ENCODE peak calls at places on chromosomes 13 and 19, in eight cellular contexts. B is DND-41, N is neural progenitor cell, H is PC-9, E is GM23338, A is fibroblast of lung, P is A673, I is K562. S is an unnamed sample.
A peak's percentile ranks its signal among the peaks of the same experiment; 100 is the strongest.

GRCh38 chr19:20503536-20503935 is 62.0 kb downstream of the ZNF737 start:
- DNase-seq in B (no peak), N (no peak), H (no peak), E (no peak), A (peak; percentile 64), P (no peak), I (no peak), S (peak; percentile 13)

GRCh38 chr13:97322740-97323342 is 100.7 kb downstream of the MBNL2 start:
- DNase-seq in B (no peak), N (no peak), H (no peak), E (no peak), A (peak; percentile 63), P (no peak), I (no peak), S (no peak)

GRCh38 chr13:105341256-105341655 is 1194.2 kb downstream of the EFNB2 start:
- DNase-seq in B (no peak), N (no peak), H (no peak), E (no peak), A (no peak), P (no peak), I (no peak), S (no peak)

GRCh38 chr13:108962652-108963051 is 333.2 kb downstream of the MYO16 start:
- DNase-seq in B (no peak), N (no peak), H (peak; percentile 38), E (no peak), A (peak; percentile 28), P (peak; percentile 65), I (no peak), S (no peak)

GRCh38 chr19:33464010-33464732 is 57.4 kb downstream of the PEPD start:
- DNase-seq in B (no peak), N (no peak), H (no peak), E (no peak), A (no peak), P (no peak), I (no peak), S (no peak)

GRCh38 chr19:21202865-21203494 is 61.1 kb downstream of the ZNF431 start:
- DNase-seq in B (peak; percentile 53), N (peak; percentile 65), H (peak; percentile 40), E (peak; percentile 92), A (peak; percentile 15), P (peak; percentile 57), I (peak; percentile 63), S (peak; percentile 25)

GRCh38 chr19:29687897-29688728 is 22.9 kb downstream of the PLEKHF1 start:
- DNase-seq in B (no peak), N (no peak), H (no peak), E (no peak), A (peak; percentile 92), P (no peak), I (no peak), S (no peak)

GRCh38 chr13:30730526-30730925 is 4.8 kb upstream of the ALOX5AP start:
- DNase-seq in B (no peak), N (peak; percentile 68), H (no peak), E (peak; percentile 69), A (no peak), P (no peak), I (no peak), S (peak; percentile 40)

GRCh38 chr13:80530902-80531301 is 190.0 kb upstream of the SPRY2 start:
- DNase-seq in B (no peak), N (no peak), H (no peak), E (no peak), A (no peak), P (no peak), I (peak; percentile 6), S (no peak)

GRCh38 chr13:21402586-21403307 is 56.4 kb downstream of the ZDHHC20 start:
- DNase-seq in B (no peak), N (no peak), H (peak; percentile 55), E (no peak), A (peak; percentile 38), P (peak; percentile 23), I (no peak), S (no peak)

GRCh38 chr19:18879579-18880373 is 16.2 kb downstream of the CERS1 start:
- DNase-seq in B (peak; percentile 60), N (peak; percentile 36), H (peak; percentile 73), E (peak; percentile 90), A (no peak), P (peak; percentile 53), I (peak; percentile 96), S (no peak)

GRCh38 chr19:48994035-48994386 is 324 bp downstream of the RUVBL2 start:
- DNase-seq in B (no peak), N (no peak), H (no peak), E (no peak), A (no peak), P (no peak), I (no peak), S (no peak)

GRCh38 chr13:23628250-23628649 is 58.0 kb downstream of the TNFRSF19 start:
- DNase-seq in B (no peak), N (no peak), H (no peak), E (peak; percentile 37), A (no peak), P (no peak), I (no peak), S (no peak)

DNA sequence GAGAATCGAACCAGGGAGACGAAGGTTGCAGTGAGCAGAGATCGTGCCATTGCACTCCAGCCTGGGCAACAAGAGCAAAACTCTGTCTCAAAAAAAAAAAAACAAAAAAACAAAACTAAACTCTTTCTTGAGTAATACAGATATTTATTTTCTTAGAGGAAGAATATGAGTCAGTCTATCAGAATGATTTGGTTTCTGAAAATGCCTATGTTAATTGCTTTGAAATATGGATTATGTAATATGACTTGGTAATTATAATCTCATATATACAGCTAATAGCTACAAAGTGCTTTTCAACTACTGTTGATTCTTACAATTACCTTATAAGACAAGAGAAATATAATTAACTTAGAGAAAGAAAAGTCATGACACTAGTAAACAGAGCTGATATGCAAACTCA is 88.1 kb downstream of the TBC1D4 start:
- DNase-seq in B (no peak), N (no peak), H (no peak), E (no peak), A (peak; percentile 40), P (no peak), I (no peak), S (no peak)
- H3K4me1 ChIP-seq in B (no peaks in the 10 kb centered on the region), N (no peaks in the 10 kb centered on the region), H (no peaks in the 10 kb centered on the region), E (no peaks in the 10 kb centered on the region), A (peaks cover 4% of the 10 kb centered on the region), P (no peaks in the 10 kb centered on the region), I (peaks cover 3% of the 10 kb centered on the region), S (no peaks in the 10 kb centered on the region)

GRCh38 chr13:51245583-51245982 is 23.4 kb downstream of the FAM124A start:
- DNase-seq in B (no peak), N (no peak), H (no peak), E (no peak), A (no peak), P (no peak), I (no peak), S (no peak)

GRCh38 chr13:51243227-51243626 is 21.0 kb downstream of the FAM124A start:
- DNase-seq in B (no peak), N (peak; percentile 72), H (no peak), E (peak; percentile 88), A (no peak), P (no peak), I (no peak), S (no peak)

GRCh38 chr13:51244637-51245405 is 22.6 kb downstream of the FAM124A start:
- DNase-seq in B (no peak), N (no peak), H (no peak), E (peak; percentile 71), A (no peak), P (no peak), I (no peak), S (no peak)

GRCh38 chr13:51241720-51242119 is 19.5 kb downstream of the FAM124A start:
- DNase-seq in B (no peak), N (no peak), H (no peak), E (no peak), A (peak; percentile 83), P (peak; percentile 70), I (no peak), S (no peak)

GRCh38 chr13:51243832-51244231 is 21.6 kb downstream of the FAM124A start:
- DNase-seq in B (no peak), N (peak; percentile 33), H (no peak), E (peak; percentile 97), A (no peak), P (no peak), I (no peak), S (no peak)
- TF ChIP-seq EZH2 in B (no peak), N (no peak), H (no peak), E (no peak), A (no peak), P (no peak), I (no peak), S (no peak)

GRCh38 chr19:17406039-17406886 is 833 bp upstream of the BST2 start:
- DNase-seq in B (peak; percentile 25), N (no peak), H (no peak), E (no peak), A (no peak), P (no peak), I (peak; percentile 41), S (no peak)

GRCh38 chr19:17411801-17412200 is 6.4 kb upstream of the BST2 start:
- DNase-seq in B (no peak), N (no peak), H (no peak), E (no peak), A (no peak), P (no peak), I (no peak), S (no peak)

GRCh38 chr19:17414097-17414496 is 5.8 kb upstream of the MVB12A start:
- DNase-seq in B (no peak), N (no peak), H (no peak), E (no peak), A (no peak), P (no peak), I (no peak), S (no peak)

GRCh38 chr19:17406887-17407196 is 1.4 kb upstream of the BST2 start:
- DNase-seq in B (no peak), N (no peak), H (no peak), E (no peak), A (no peak), P (no peak), I (no peak), S (no peak)

GRCh38 chr19:17409990-17410389 is 4.6 kb upstream of the BST2 start:
- DNase-seq in B (no peak), N (no peak), H (no peak), E (no peak), A (peak; percentile 72), P (no peak), I (no peak), S (no peak)
- H3K4me1 ChIP-seq in B (peaks cover 32% of the 10 kb centered on the region), N (peaks cover 12% of the 10 kb centered on the region), H (no peaks in the 10 kb centered on the region), E (peaks cover 25% of the 10 kb centered on the region), A (no peaks in the 10 kb centered on the region), P (peaks cover 9% of the 10 kb centered on the region), I (peaks cover 6% of the 10 kb centered on the region), S (peaks cover 5% of the 10 kb centered on the region)

GRCh38 chr19:5478241-5478924 is 23.2 kb downstream of the ZNRF4 start:
- DNase-seq in B (no peak), N (no peak), H (no peak), E (no peak), A (no peak), P (no peak), I (no peak), S (no peak)
- TF ChIP-seq EZH2 in B (no peak), N (no peak), H (no peak), E (no peak), A (no peak), P (no peak), I (no peak), S (no peak)

GRCh38 chr13:29568731-29569130 is 26.8 kb downstream of the SLC7A1 start:
- DNase-seq in B (no peak), N (no peak), H (no peak), E (no peak), A (no peak), P (no peak), I (no peak), S (no peak)
- H3K4me1 ChIP-seq in B (no peaks in the 10 kb centered on the region), N (peaks cover 22% of the 10 kb centered on the region), H (no peaks in the 10 kb centered on the region), E (peaks cover 89% of the 10 kb centered on the region), A (peaks cover 2% of the 10 kb centered on the region), P (peaks cover 22% of the 10 kb centered on the region), I (peaks cover 3% of the 10 kb centered on the region), S (no peaks in the 10 kb centered on the region)

GRCh38 chr19:2251577-2252480 is 2.7 kb downstream of the AMH start:
- DNase-seq in B (no peak), N (no peak), H (no peak), E (peak; percentile 39), A (no peak), P (no peak), I (no peak), S (no peak)
- TF ChIP-seq EZH2 in B (no peak), N (no peak), H (no peak), E (no peak), A (peak; percentile 47), P (no peak), I (no peak), S (no peak)

S was measured in hepatocyte.